ENCODE peak calls at places on chromosomes 7 and 10, in eight cellular contexts. One of them, this sample, is unnamed.

GRCh38 chr7:140726304-140726703 is 29.8 kb downstream of the NDUFB2 start:
- DNase-seq in NAMALWA: peak; percentile 62
- DNase-seq in endothelial cell: no peak
- DNase-seq in glutamatergic neuron: no peak
- DNase-seq in MV-4-11: peak; percentile 31
- DNase-seq in ELR: peak; percentile 35
- DNase-seq in naive thymus-derived CD8-positive, alpha-beta T cell: no peak
- DNase-seq in bronchial epithelial cell: peak; percentile 8
- DNase-seq in this sample: peak; percentile 34

GRCh38 chr10:71191459-71192113 is 20.8 kb upstream of the UNC5B start:
- DNase-seq in NAMALWA: no peak
- DNase-seq in endothelial cell: no peak
- DNase-seq in glutamatergic neuron: no peak
- DNase-seq in MV-4-11: no peak
- DNase-seq in ELR: no peak
- DNase-seq in naive thymus-derived CD8-positive, alpha-beta T cell: no peak
- DNase-seq in bronchial epithelial cell: no peak
- DNase-seq in this sample: no peak

GRCh38 chr7:159049266-159050025 is 95.2 kb downstream of the VIPR2 start:
- DNase-seq in NAMALWA: no peak
- DNase-seq in endothelial cell: no peak
- DNase-seq in glutamatergic neuron: peak; percentile 4
- DNase-seq in MV-4-11: no peak
- DNase-seq in ELR: no peak
- DNase-seq in naive thymus-derived CD8-positive, alpha-beta T cell: no peak
- DNase-seq in bronchial epithelial cell: no peak
- DNase-seq in this sample: no peak

GRCh38 chr10:32971536-32972091 is 13.6 kb upstream of the ITGB1 start:
- DNase-seq in NAMALWA: peak; percentile 58
- DNase-seq in endothelial cell: no peak
- DNase-seq in glutamatergic neuron: no peak
- DNase-seq in MV-4-11: no peak
- DNase-seq in ELR: no peak
- DNase-seq in naive thymus-derived CD8-positive, alpha-beta T cell: no peak
- DNase-seq in bronchial epithelial cell: no peak
- DNase-seq in this sample: peak; percentile 73

GRCh38 chr10:82564353-82565218 is 689.6 kb downstream of the NRG3 start:
- DNase-seq in NAMALWA: no peak
- DNase-seq in endothelial cell: no peak
- DNase-seq in glutamatergic neuron: no peak
- DNase-seq in MV-4-11: no peak
- DNase-seq in ELR: peak; percentile 0
- DNase-seq in naive thymus-derived CD8-positive, alpha-beta T cell: no peak
- DNase-seq in bronchial epithelial cell: no peak
- DNase-seq in this sample: no peak

GRCh38 chr7:44768663-44769361 is 20.2 kb downstream of the ZMIZ2 start:
- DNase-seq in NAMALWA: no peak
- DNase-seq in endothelial cell: no peak
- DNase-seq in glutamatergic neuron: peak; percentile 34
- DNase-seq in MV-4-11: no peak
- DNase-seq in ELR: no peak
- DNase-seq in naive thymus-derived CD8-positive, alpha-beta T cell: no peak
- DNase-seq in bronchial epithelial cell: no peak
- DNase-seq in this sample: no peak

GRCh38 chr10:117617086-117617485 is 74.5 kb downstream of the EMX2 start:
- DNase-seq in NAMALWA: no peak
- DNase-seq in endothelial cell: no peak
- DNase-seq in glutamatergic neuron: no peak
- DNase-seq in MV-4-11: no peak
- DNase-seq in ELR: no peak
- DNase-seq in naive thymus-derived CD8-positive, alpha-beta T cell: no peak
- DNase-seq in bronchial epithelial cell: no peak
- DNase-seq in this sample: peak; percentile 15

GRCh38 chr10:54665122-54665521 is 135.9 kb downstream of the PCDH15 start:
- DNase-seq in NAMALWA: no peak
- DNase-seq in endothelial cell: no peak
- DNase-seq in glutamatergic neuron: no peak
- DNase-seq in MV-4-11: no peak
- DNase-seq in ELR: no peak
- DNase-seq in naive thymus-derived CD8-positive, alpha-beta T cell: no peak
- DNase-seq in bronchial epithelial cell: no peak
- DNase-seq in this sample: no peak

GRCh38 chr10:62075912-62076311 is 174.4 kb downstream of the ARID5B start:
- DNase-seq in NAMALWA: no peak
- DNase-seq in endothelial cell: no peak
- DNase-seq in glutamatergic neuron: no peak
- DNase-seq in MV-4-11: no peak
- DNase-seq in ELR: peak; percentile 64
- DNase-seq in naive thymus-derived CD8-positive, alpha-beta T cell: no peak
- DNase-seq in bronchial epithelial cell: no peak
- DNase-seq in this sample: peak; percentile 24

GRCh38 chr7:48471206-48471605 is 299.9 kb downstream of the ABCA13 start:
- DNase-seq in NAMALWA: no peak
- DNase-seq in endothelial cell: no peak
- DNase-seq in glutamatergic neuron: no peak
- DNase-seq in MV-4-11: no peak
- DNase-seq in ELR: no peak
- DNase-seq in naive thymus-derived CD8-positive, alpha-beta T cell: no peak
- DNase-seq in bronchial epithelial cell: no peak
- DNase-seq in this sample: no peak

This sample was measured in PC-3.